ENCODE peak calls at places on chromosomes 2 and 18, in five cellular contexts. W is CD4-positive, alpha-beta memory T cell; S is HFFc6; M is T follicular helper cell; V is nephron progenitor cell. R is an unnamed sample.

GRCh38 chr2:12721571-12722444 is 5.1 kb downstream of the TRIB2 start:
- DNase-seq in W (no peak), S (no peak), M (no peak), V (no peak), R (no peak)

GRCh38 chr18:73715228-73715670 is 432.4 kb downstream of the FBXO15 start:
- DNase-seq in W (no peak), S (no peak), M (no peak), V (no peak), R (no peak)

GRCh38 chr2:184302506-184302905 is 295.8 kb upstream of the ZNF804A start:
- DNase-seq in W (no peak), S (no peak), M (no peak), V (no peak), R (no peak)

GRCh38 chr2:160473508-160474318 is 19.9 kb downstream of the RBMS1 start:
- DNase-seq in W (no peak), S (no peak), M (no peak), V (no peak), R (no peak)

GRCh38 chr18:51107082-51107481 is 77.1 kb downstream of the SMAD4 start:
- DNase-seq in W (no peak), S (no peak), M (no peak), V (no peak), R (no peak)

GRCh38 chr2:27798948-27799645 is 27.6 kb downstream of the MRPL33 start:
- DNase-seq in W (no peak), S (peak), M (no peak), V (no peak), R (no peak)

GRCh38 chr2:64533882-64534281 is 9.8 kb downstream of the AFTPH start:
- DNase-seq in W (no peak), S (no peak), M (no peak), V (no peak), R (no peak)

GRCh38 chr18:9861933-9862332 is 23.8 kb upstream of the TXNDC2 start:
- DNase-seq in W (no peak), S (no peak), M (no peak), V (no peak), R (no peak)

GRCh38 chr2:3485166-3485565 is 34.2 kb downstream of the ADI1 start:
- DNase-seq in W (no peak), S (no peak), M (no peak), V (no peak), R (no peak)

GRCh38 chr2:74740395-74741075 is 86.5 kb downstream of the SEMA4F start:
- DNase-seq in W (no peak), S (peak), M (no peak), V (no peak), R (no peak)

GRCh38 chr18:5542393-5543035 is 1.3 kb downstream of the EPB41L3 start:
- DNase-seq in W (no peak), S (no peak), M (no peak), V (peak), R (no peak)

GRCh38 chr18:48973731-48974130 is 23.0 kb upstream of the SMAD7 start:
- DNase-seq in W (no peak), S (no peak), M (no peak), V (no peak), R (no peak)

GRCh38 chr2:54329482-54330225 is 73.6 kb upstream of the TSPYL6 start:
- DNase-seq in W (no peak), S (no peak), M (no peak), V (no peak), R (no peak)

GRCh38 chr2:239109916-239110545 is 262.1 kb downstream of the TWIST2 start:
- DNase-seq in W (no peak), S (no peak), M (no peak), V (no peak), R (no peak)

GRCh38 chr2:101190753-101191516 is 39.8 kb upstream of the TBC1D8 start:
- DNase-seq in W (no peak), S (no peak), M (no peak), V (no peak), R (no peak)

GRCh38 chr2:176269319-176270099 is at the start of gene MTX2:
- DNase-seq in W (peak), S (peak), M (peak), V (peak), R (peak)

GRCh38 chr2:33903237-33903636 is 304.1 kb upstream of the FAM98A start:
- DNase-seq in W (no peak), S (no peak), M (no peak), V (no peak), R (no peak)

GRCh38 chr2:172639823-172640222 is 83.9 kb downstream of the PDK1 start:
- DNase-seq in W (no peak), S (peak), M (no peak), V (no peak), R (no peak)

GRCh38 chr2:138712212-138712979 is 67.8 kb downstream of the NXPH2 start:
- DNase-seq in W (no peak), S (peak), M (no peak), V (no peak), R (no peak)